ENCODE peak calls at places on chromosomes 4 and X, in eight cellular contexts. R is colonic mucosa, X is HCT116, W is astrocyte, D is K562, Y is keratinocyte, H is mammary epithelial cell, B is IMR-90. V is an unnamed sample. For H3K4me1, the result is how much of the 10 kb centered on the place peaks cover.

GRCh38 chr4:136637071-136637777 is 895.1 kb downstream of the PCDH18 start:
- DNase-seq in B (peak), D (peak), X (peak), H (no peak), R (no peak), W (no peak), Y (no peak), V (peak)

GRCh38 chr4:22385615-22386014 is 130.3 kb downstream of the ADGRA3 start:
- DNase-seq in D (no peak), W (peak), B (peak), H (peak), R (no peak), Y (peak), X (peak), V (no peak)

GRCh38 chr4:86896596-86896995 is 4.4 kb upstream of the C4orf36 start:
- DNase-seq in B (peak), H (no peak), R (no peak), W (peak), X (no peak), D (no peak), Y (no peak), V (no peak)

GRCh38 chr4:62896721-62897120 is 1512.5 kb downstream of the TECRL start:
- DNase-seq in H (no peak), R (no peak), W (no peak), D (no peak), Y (no peak), B (no peak), X (no peak), V (no peak)

GRCh38 chr4:96913437-96914075 is 1073.7 kb downstream of the PDHA2 start:
- DNase-seq in B (no peak), W (peak), X (no peak), H (no peak), D (no peak), R (no peak), Y (no peak), V (no peak)

GRCh38 chr4:37245391-37245954 is 930 bp downstream of the NWD2 start:
- DNase-seq in H (no peak), B (no peak), Y (no peak), D (no peak), R (no peak), X (no peak), W (no peak), V (peak)

GRCh38 chrX:3244955-3245354 is 101.5 kb downstream of the MXRA5 start:
- DNase-seq in W (no peak), H (peak), X (no peak), Y (no peak), B (no peak), R (no peak), D (no peak), V (no peak)

GRCh38 chr4:114311745-114312144 is 286.9 kb upstream of the UGT8 start:
- DNase-seq in X (no peak), R (no peak), D (no peak), Y (no peak), B (no peak), H (no peak), W (no peak), V (no peak)

GRCh38 chr4:177447417-177448004 is 5.3 kb upstream of the AGA start:
- DNase-seq in B (no peak), Y (no peak), X (no peak), R (no peak), W (no peak), H (no peak), D (no peak), V (no peak)

GRCh38 chr4:111269439-111269838 is 646.6 kb upstream of the PITX2 start:
- DNase-seq in Y (no peak), R (no peak), X (no peak), D (no peak), W (peak), H (no peak), B (no peak), V (no peak)

GRCh38 chr4:111266937-111267336 is 644.1 kb upstream of the PITX2 start:
- DNase-seq in W (no peak), B (no peak), Y (no peak), D (no peak), X (no peak), H (no peak), R (no peak), V (peak)

GRCh38 chr4:111263836-111264235 is 641.0 kb upstream of the PITX2 start:
- DNase-seq in H (no peak), R (no peak), X (no peak), W (no peak), Y (no peak), B (no peak), D (no peak), V (peak)

GRCh38 chr4:111267786-111268185 is 644.9 kb upstream of the PITX2 start:
- DNase-seq in Y (no peak), H (no peak), B (no peak), X (no peak), R (no peak), W (no peak), D (no peak), V (no peak)

DNA sequence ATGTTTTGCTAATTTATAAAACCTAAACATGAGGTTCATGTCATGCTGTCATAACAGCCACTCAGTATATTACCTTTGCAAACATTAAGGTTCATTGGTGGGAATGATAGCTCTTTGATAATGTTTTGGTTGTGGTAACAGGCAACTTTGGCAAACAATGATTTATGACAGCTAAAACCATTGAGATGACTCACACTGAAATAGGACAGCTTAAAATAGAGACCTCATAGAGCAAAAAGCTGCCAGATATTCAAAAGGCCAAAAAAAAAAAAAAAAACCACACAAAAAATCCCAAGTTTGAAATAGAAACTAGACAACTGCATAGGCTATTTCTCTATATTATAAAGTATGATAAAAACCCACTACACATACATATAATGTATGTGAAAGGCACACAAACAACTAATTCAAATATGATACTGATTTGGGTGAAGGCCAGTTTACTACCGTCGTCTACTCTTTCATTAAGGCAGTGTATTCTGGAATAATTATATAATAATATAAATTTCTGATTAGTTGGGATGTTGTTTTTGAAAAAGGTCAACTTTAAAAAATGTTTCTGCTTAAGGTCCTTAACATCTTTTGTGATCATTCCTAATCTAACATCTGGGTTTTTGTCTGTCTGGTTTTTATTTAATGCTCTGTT is 646.0 kb upstream of the PITX2 start:
- DNase-seq in D (no peak), Y (no peak), R (no peak), W (peak), H (no peak), B (peak), X (no peak), V (no peak)
- H3K9ac ChIP-seq in D (no peak), Y (no peak), R (no peak), W (no peak), H (no peak), B (no peak), X (no peak), V (no peak)

GRCh38 chr4:7061815-7062214 is 6.0 kb downstream of the GRPEL1 start:
- DNase-seq in B (no peak), W (no peak), X (no peak), H (no peak), D (no peak), Y (no peak), R (no peak), V (no peak)
- H3K4me1 ChIP-seq in B (under half), W (under half), X (under half), H (under half), D (under half), Y (under half), R (under half), V (under half)

GRCh38 chr4:26157541-26157940 is 163.3 kb upstream of the RBPJ start:
- DNase-seq in X (no peak), B (peak), R (no peak), D (no peak), H (no peak), Y (no peak), W (no peak), V (no peak)

GRCh38 chr4:26162095-26162494 is 158.7 kb upstream of the RBPJ start:
- DNase-seq in D (no peak), W (no peak), R (no peak), B (no peak), Y (no peak), H (no peak), X (no peak), V (no peak)

GRCh38 chr4:26163425-26164362 is 157.1 kb upstream of the RBPJ start:
- DNase-seq in D (no peak), Y (no peak), H (no peak), R (no peak), X (no peak), W (no peak), B (no peak), V (no peak)

DNA sequence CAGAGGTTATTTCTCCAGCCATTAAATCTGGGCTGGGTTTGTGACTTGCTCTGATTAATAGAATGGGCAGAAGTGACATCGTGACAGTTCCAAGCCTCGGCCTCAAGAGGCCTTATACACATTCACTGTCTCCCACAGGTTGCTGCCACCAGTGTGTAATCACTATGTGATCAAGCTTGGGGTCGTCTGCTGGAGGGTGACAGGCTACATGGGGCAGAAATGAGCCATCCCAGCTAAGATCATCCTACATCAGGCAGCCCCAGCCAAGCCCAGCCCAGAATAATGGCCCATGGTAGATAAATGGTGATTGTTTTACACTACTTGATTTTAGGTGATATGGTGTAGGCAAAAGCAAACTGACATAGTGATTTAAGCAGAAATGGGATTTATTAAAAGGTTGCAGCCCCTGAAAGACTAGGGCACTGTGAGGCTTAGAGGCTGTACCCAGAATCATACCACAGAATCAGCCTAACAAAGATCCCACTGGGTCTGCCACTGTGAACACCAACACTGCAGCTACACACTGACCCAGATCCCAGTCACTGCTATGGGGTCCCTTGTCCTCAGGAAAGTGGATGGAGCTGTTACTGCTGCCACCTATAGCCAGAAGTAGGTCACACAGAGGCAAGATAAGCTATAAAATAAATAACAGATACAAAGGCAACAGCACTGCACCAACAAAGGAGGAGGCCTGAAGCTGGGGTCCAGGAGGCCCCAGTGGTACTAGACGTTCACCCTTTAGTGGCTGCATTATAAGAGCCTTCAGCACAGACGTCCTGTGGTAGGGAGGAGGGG is 159.6 kb upstream of the RBPJ start:
- DNase-seq in H (no peak), B (no peak), X (no peak), Y (no peak), W (no peak), D (no peak), R (no peak), V (peak)
- TF ChIP-seq CTCF in H (no peak), B (peak), X (peak), Y (peak), W (peak), D (no peak), R (no peak), V (peak)

DNA sequence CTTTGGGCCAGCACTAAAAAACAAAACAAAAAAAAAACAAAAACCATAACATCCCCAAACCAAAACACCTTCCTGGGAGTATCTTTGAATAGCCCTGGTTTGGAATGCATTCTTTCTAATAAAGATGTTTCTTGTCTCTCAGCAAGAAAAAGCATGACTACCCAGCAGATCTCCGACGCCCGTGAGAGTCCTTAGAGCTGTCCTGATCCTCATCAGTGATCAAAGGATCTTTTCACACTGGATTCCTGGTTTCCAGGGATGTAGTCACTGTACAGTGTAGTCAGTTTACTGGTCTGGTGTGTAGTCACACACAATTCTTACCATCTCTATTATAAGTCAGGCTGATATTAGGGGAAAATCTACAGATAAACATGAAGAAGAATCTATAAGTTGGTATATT is 68.1 kb downstream of the SLIT2 start:
- DNase-seq in H (no peak), W (no peak), Y (no peak), R (no peak), D (no peak), B (no peak), X (no peak), V (no peak)
- H3K9ac ChIP-seq in H (no peak), W (no peak), Y (no peak), R (no peak), D (no peak), B (no peak), X (no peak), V (no peak)

GRCh38 chrX:13419918-13420317 is 100.1 kb upstream of the ATXN3L start:
- DNase-seq in D (no peak), B (no peak), X (no peak), W (no peak), Y (no peak), H (no peak), R (no peak), V (no peak)
- H3K4me1 ChIP-seq in D (under half), B (under half), X (under half), W (under half), Y (under half), H (under half), R (under half), V (under half)

GRCh38 chrX:4787971-4788370 is 1074.5 kb upstream of the PRKX start:
- DNase-seq in R (no peak), B (no peak), W (no peak), X (no peak), H (no peak), D (no peak), Y (no peak), V (no peak)
- TF ChIP-seq CTCF in R (no peak), B (no peak), W (no peak), X (no peak), H (no peak), D (no peak), Y (no peak), V (no peak)

DNA sequence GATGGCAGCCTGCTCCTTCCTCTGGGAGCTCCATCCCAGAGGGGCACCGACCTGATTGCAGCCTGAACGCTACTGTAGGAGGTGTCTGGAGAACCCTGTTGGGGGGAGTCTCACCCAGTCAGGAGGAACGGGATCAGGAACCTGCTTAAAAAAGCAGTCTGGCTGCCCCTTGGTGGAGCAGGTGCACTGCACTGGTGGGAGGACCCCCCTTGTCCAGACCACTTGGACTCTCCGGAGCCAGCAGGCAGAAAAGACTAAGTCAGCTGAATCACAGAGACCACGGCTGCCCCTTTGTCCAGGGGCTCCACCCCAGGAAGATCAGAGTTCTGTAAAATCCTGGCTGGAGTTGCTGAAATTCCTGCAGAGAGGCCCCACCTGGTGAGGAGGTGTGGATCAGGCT is 67.3 kb upstream of the MAGEB18 start:
- DNase-seq in Y (no peak), R (no peak), B (no peak), X (no peak), H (no peak), W (no peak), D (no peak), V (no peak)
- H3K9ac ChIP-seq in Y (no peak), R (no peak), B (no peak), X (no peak), H (no peak), W (no peak), D (no peak), V (no peak)

V was measured in endodermal cell.